ENCODE peak calls at places on chromosomes 1 and 21, in seven cellular contexts. One of them, this sample, is unnamed.

GRCh38 chr1:78836736-78837135 is 169.8 kb downstream of the ADGRL4 start:
- DNase-seq in K562: no peak
- DNase-seq in H1: no peak
- DNase-seq in SK-N-SH: no peak
- DNase-seq in HepG2: no peak
- DNase-seq in GM12878: no peak
- DNase-seq in HCT116: no peak
- DNase-seq in this sample: no peak

GRCh38 chr21:44911384-44912157 is 9.1 kb downstream of the ITGB2 start:
- DNase-seq in HepG2: peak; percentile 46
- DNase-seq in SK-N-SH: peak; percentile 73
- DNase-seq in GM12878: no peak
- DNase-seq in HCT116: no peak
- DNase-seq in K562: peak; percentile 68
- DNase-seq in H1: no peak
- DNase-seq in this sample: peak; percentile 74

GRCh38 chr1:247360991-247361721 is 29.5 kb upstream of the ZNF496 start:
- DNase-seq in K562: peak; percentile 63
- DNase-seq in H1: no peak
- DNase-seq in HCT116: no peak
- DNase-seq in SK-N-SH: no peak
- DNase-seq in HepG2: no peak
- DNase-seq in GM12878: no peak
- DNase-seq in this sample: no peak

GRCh38 chr1:213287987-213288386 is 236.9 kb downstream of the RPS6KC1 start:
- DNase-seq in SK-N-SH: no peak
- DNase-seq in HCT116: no peak
- DNase-seq in HepG2: peak; percentile 19
- DNase-seq in H1: no peak
- DNase-seq in GM12878: no peak
- DNase-seq in K562: no peak
- DNase-seq in this sample: peak; percentile 18

GRCh38 chr1:45563843-45564242 is 13.2 kb downstream of the AKR1A1 start:
- DNase-seq in SK-N-SH: no peak
- DNase-seq in GM12878: no peak
- DNase-seq in H1: no peak
- DNase-seq in K562: no peak
- DNase-seq in HCT116: no peak
- DNase-seq in HepG2: no peak
- DNase-seq in this sample: no peak

GRCh38 chr1:43197343-43198127 is 25.4 kb downstream of the CFAP57 start:
- DNase-seq in K562: peak; percentile 12
- DNase-seq in GM12878: no peak
- DNase-seq in H1: no peak
- DNase-seq in HCT116: no peak
- DNase-seq in SK-N-SH: peak; percentile 23
- DNase-seq in HepG2: peak; percentile 24
- DNase-seq in this sample: peak; percentile 8

GRCh38 chr1:195733826-195734225 is 874.4 kb downstream of the KCNT2 start:
- DNase-seq in K562: peak; percentile 38
- DNase-seq in HepG2: peak; percentile 8
- DNase-seq in H1: no peak
- DNase-seq in HCT116: peak; percentile 21
- DNase-seq in GM12878: no peak
- DNase-seq in SK-N-SH: no peak
- DNase-seq in this sample: no peak

GRCh38 chr1:222547944-222548671 is at the start of gene HHIPL2:
- DNase-seq in GM12878: no peak
- DNase-seq in HepG2: no peak
- DNase-seq in K562: peak; percentile 19
- DNase-seq in H1: no peak
- DNase-seq in HCT116: no peak
- DNase-seq in SK-N-SH: no peak
- DNase-seq in this sample: no peak

GRCh38 chr1:20956272-20956671 is 169.2 kb upstream of the HP1BP3 start:
- DNase-seq in HCT116: no peak
- DNase-seq in SK-N-SH: no peak
- DNase-seq in HepG2: no peak
- DNase-seq in K562: no peak
- DNase-seq in GM12878: no peak
- DNase-seq in H1: no peak
- DNase-seq in this sample: no peak

GRCh38 chr1:20962576-20963258 is 175.6 kb upstream of the HP1BP3 start:
- DNase-seq in GM12878: no peak
- DNase-seq in HCT116: no peak
- DNase-seq in HepG2: no peak
- DNase-seq in H1: no peak
- DNase-seq in SK-N-SH: no peak
- DNase-seq in K562: no peak
- DNase-seq in this sample: no peak

GRCh38 chr1:20958430-20958829 is 171.3 kb upstream of the HP1BP3 start:
- DNase-seq in SK-N-SH: no peak
- DNase-seq in GM12878: no peak
- DNase-seq in H1: no peak
- DNase-seq in K562: no peak
- DNase-seq in HepG2: no peak
- DNase-seq in HCT116: no peak
- DNase-seq in this sample: no peak
- TF ChIP-seq JUND in SK-N-SH: no peak
- TF ChIP-seq JUND in GM12878: no peak
- TF ChIP-seq JUND in H1: no peak
- TF ChIP-seq JUND in K562: no peak
- TF ChIP-seq JUND in HepG2: no peak
- TF ChIP-seq JUND in HCT116: no peak
- TF ChIP-seq JUND in this sample: no peak

DNA sequence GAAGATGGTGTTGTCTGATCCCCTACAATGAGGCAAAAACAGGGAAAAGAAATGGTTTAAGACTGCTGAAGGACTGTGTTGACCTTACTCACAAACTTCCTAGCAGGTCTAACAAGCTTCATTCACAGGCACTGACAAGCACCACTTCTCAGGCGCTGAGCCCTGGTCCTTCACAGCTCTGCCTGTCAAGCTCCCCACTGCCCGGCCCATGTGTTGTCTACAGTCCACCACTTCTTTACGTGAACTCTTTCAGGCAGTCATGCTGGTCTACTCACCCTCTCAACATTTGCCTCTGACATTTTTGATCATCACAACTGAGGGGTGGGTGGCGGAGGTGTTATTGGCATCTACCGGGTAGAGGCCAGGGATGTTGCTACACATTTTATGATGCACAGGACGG is 40.7 kb upstream of the MYBPHL start:
- DNase-seq in SK-N-SH: no peak
- DNase-seq in K562: no peak
- DNase-seq in HCT116: no peak
- DNase-seq in GM12878: no peak
- DNase-seq in H1: no peak
- DNase-seq in HepG2: no peak
- DNase-seq in this sample: no peak
- TF ChIP-seq JUND in SK-N-SH: no peak
- TF ChIP-seq JUND in K562: no peak
- TF ChIP-seq JUND in HCT116: no peak
- TF ChIP-seq JUND in GM12878: no peak
- TF ChIP-seq JUND in H1: no peak
- TF ChIP-seq JUND in HepG2: no peak
- TF ChIP-seq JUND in this sample: no peak

GRCh38 chr21:17900281-17900989 is 81.3 kb upstream of the C21orf91 start:
- DNase-seq in SK-N-SH: no peak
- DNase-seq in GM12878: no peak
- DNase-seq in K562: peak; percentile 13
- DNase-seq in H1: peak; percentile 48
- DNase-seq in HepG2: no peak
- DNase-seq in HCT116: no peak
- DNase-seq in this sample: no peak

GRCh38 chr21:17901458-17902092 is 82.4 kb upstream of the C21orf91 start:
- DNase-seq in GM12878: peak; percentile 23
- DNase-seq in HepG2: no peak
- DNase-seq in SK-N-SH: no peak
- DNase-seq in H1: no peak
- DNase-seq in HCT116: no peak
- DNase-seq in K562: no peak
- DNase-seq in this sample: no peak

GRCh38 chr21:17903929-17904639 is 84.9 kb upstream of the C21orf91 start:
- DNase-seq in SK-N-SH: no peak
- DNase-seq in H1: no peak
- DNase-seq in HCT116: no peak
- DNase-seq in HepG2: no peak
- DNase-seq in K562: no peak
- DNase-seq in GM12878: no peak
- DNase-seq in this sample: no peak

GRCh38 chr21:17903029-17903806 is 84.1 kb upstream of the C21orf91 start:
- DNase-seq in H1: no peak
- DNase-seq in K562: peak; percentile 10
- DNase-seq in GM12878: no peak
- DNase-seq in HCT116: no peak
- DNase-seq in SK-N-SH: peak; percentile 44
- DNase-seq in HepG2: no peak
- DNase-seq in this sample: peak; percentile 44

GRCh38 chr21:17900990-17901385 is 81.8 kb upstream of the C21orf91 start:
- DNase-seq in HCT116: no peak
- DNase-seq in HepG2: no peak
- DNase-seq in K562: no peak
- DNase-seq in H1: no peak
- DNase-seq in GM12878: no peak
- DNase-seq in SK-N-SH: no peak
- DNase-seq in this sample: no peak
- TF ChIP-seq JUND in HCT116: no peak
- TF ChIP-seq JUND in HepG2: no peak
- TF ChIP-seq JUND in K562: no peak
- TF ChIP-seq JUND in H1: no peak
- TF ChIP-seq JUND in GM12878: no peak
- TF ChIP-seq JUND in SK-N-SH: no peak
- TF ChIP-seq JUND in this sample: no peak

DNA sequence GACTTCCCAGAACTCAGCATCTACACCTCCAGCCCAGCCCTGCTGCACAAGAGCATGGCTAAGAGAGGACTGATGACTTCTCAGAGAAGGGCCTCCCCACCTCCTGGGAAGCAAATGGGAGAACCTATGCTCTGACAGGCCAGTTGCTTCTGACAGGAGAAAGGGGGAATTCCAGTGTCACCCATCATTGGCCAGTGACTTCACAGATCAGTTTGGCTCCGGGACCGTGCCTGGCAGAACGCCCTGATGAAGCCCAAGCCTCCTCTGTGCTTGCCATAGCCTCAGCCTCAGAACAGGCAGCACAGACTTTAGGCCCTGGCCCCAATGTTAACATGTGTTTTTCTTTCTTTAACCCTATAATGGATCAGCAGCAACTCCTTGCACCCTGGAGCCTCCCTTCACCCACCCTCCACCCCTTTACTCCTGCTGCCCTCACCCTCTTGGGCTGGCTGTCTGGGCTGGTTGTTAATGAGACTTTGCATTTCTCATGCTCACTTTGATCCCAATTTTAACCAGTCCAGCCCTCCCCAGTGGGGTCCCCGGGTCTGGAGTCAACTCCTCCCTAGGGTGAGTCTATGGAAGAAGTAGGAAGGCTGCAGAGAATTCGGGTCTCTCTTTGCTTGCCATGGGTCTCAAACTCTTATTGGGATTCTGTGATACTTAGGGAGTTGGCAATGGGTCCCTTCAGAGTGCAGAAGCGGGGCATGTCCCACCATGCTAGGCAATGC is 42.7 kb upstream of the SLC30A1 start:
- DNase-seq in H1: no peak
- DNase-seq in HCT116: no peak
- DNase-seq in K562: no peak
- DNase-seq in HepG2: no peak
- DNase-seq in GM12878: no peak
- DNase-seq in SK-N-SH: no peak
- DNase-seq in this sample: no peak
- TF ChIP-seq JUND in H1: no peak
- TF ChIP-seq JUND in HCT116: no peak
- TF ChIP-seq JUND in K562: no peak
- TF ChIP-seq JUND in HepG2: no peak
- TF ChIP-seq JUND in GM12878: no peak
- TF ChIP-seq JUND in SK-N-SH: no peak
- TF ChIP-seq JUND in this sample: no peak

DNA sequence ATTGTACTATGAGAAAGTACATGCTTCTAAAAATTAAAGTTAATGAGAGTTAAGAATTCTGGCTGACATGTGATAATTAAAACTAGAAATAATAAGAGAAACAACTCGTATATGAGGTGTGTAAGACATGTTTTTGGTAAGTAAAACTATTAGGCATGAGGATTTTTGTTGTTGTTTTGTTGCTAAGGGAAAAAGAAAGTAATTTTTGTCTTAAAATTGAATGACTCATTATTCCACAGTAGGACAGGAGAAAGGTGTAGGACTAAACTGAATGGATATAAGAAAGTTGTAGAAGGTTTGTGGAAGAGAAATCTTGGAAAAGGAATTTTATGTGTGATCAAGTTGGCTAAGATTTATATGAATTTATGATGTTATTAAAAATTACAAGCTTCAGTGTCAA is 54.8 kb downstream of the TBX19 start:
- DNase-seq in H1: no peak
- DNase-seq in GM12878: no peak
- DNase-seq in HCT116: no peak
- DNase-seq in HepG2: no peak
- DNase-seq in K562: no peak
- DNase-seq in SK-N-SH: no peak
- DNase-seq in this sample: no peak
- TF ChIP-seq JUND in H1: no peak
- TF ChIP-seq JUND in GM12878: no peak
- TF ChIP-seq JUND in HCT116: no peak
- TF ChIP-seq JUND in HepG2: no peak
- TF ChIP-seq JUND in K562: no peak
- TF ChIP-seq JUND in SK-N-SH: no peak
- TF ChIP-seq JUND in this sample: no peak

GRCh38 chr1:232547938-232548484 is 81.9 kb downstream of the SIPA1L2 start:
- DNase-seq in SK-N-SH: no peak
- DNase-seq in K562: no peak
- DNase-seq in GM12878: no peak
- DNase-seq in HepG2: no peak
- DNase-seq in H1: no peak
- DNase-seq in HCT116: no peak
- DNase-seq in this sample: no peak
- TF ChIP-seq JUND in SK-N-SH: no peak
- TF ChIP-seq JUND in K562: no peak
- TF ChIP-seq JUND in GM12878: no peak
- TF ChIP-seq JUND in HepG2: no peak
- TF ChIP-seq JUND in H1: no peak
- TF ChIP-seq JUND in HCT116: no peak
- TF ChIP-seq JUND in this sample: no peak

GRCh38 chr1:19450811-19451564 is 34.4 kb downstream of the CAPZB start:
- DNase-seq in GM12878: no peak
- DNase-seq in SK-N-SH: peak; percentile 46
- DNase-seq in HepG2: no peak
- DNase-seq in H1: no peak
- DNase-seq in HCT116: peak; percentile 37
- DNase-seq in K562: no peak
- DNase-seq in this sample: no peak
- TF ChIP-seq JUND in GM12878: no peak
- TF ChIP-seq JUND in SK-N-SH: peak; percentile 94
- TF ChIP-seq JUND in HepG2: no peak
- TF ChIP-seq JUND in H1: no peak
- TF ChIP-seq JUND in HCT116: peak; percentile 81
- TF ChIP-seq JUND in K562: no peak
- TF ChIP-seq JUND in this sample: no peak

DNA sequence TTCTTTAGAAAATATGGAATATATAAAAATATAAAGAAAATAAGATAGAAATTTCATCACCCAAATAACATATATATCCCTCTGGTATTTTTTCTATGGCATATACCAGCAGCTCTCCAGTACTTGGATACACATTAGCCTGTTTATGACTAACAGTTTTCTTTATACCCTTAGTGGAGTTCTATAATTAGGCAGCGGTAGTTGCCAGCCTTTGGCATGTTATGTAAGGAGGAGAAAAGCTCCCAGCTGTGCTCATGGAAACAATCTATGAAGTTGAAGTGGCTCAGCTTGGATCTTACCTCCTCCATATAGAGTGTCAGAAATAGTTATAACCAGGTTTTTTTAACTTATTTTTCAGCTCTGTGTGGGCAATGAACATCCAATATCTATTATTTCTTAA is 1636.8 kb downstream of the AMY1C start:
- DNase-seq in H1: no peak
- DNase-seq in HCT116: no peak
- DNase-seq in HepG2: no peak
- DNase-seq in SK-N-SH: no peak
- DNase-seq in K562: no peak
- DNase-seq in GM12878: no peak
- DNase-seq in this sample: no peak
- TF ChIP-seq JUND in H1: no peak
- TF ChIP-seq JUND in HCT116: no peak
- TF ChIP-seq JUND in HepG2: no peak
- TF ChIP-seq JUND in SK-N-SH: no peak
- TF ChIP-seq JUND in K562: no peak
- TF ChIP-seq JUND in GM12878: no peak
- TF ChIP-seq JUND in this sample: no peak

This sample was measured in T47D.